ENCODE peak calls at places on chromosome X, in four cellular contexts. K, F, Z and P are unnamed samples.

GRCh38 chrX:93673869-93674271 is at the start of gene FAM133A:
- DNase-seq in K (no peak), F (no peak), Z (peak), P (no peak)

GRCh38 chrX:97790850-97791249 is 907.1 kb downstream of the RPA4 start:
- DNase-seq in K (peak), F (no peak), Z (no peak), P (peak)

GRCh38 chrX:132957211-132958085 is 981 bp downstream of the HS6ST2 start:
- DNase-seq in K (no peak), F (no peak), Z (peak), P (no peak)

GRCh38 chrX:16155586-16155985 is 11.7 kb upstream of the MAGEB17 start:
- DNase-seq in K (no peak), F (no peak), Z (no peak), P (no peak)

GRCh38 chrX:140918398-140919043 is 83.9 kb upstream of the SPANXB1 start:
- DNase-seq in K (peak), F (no peak), Z (peak), P (peak)

GRCh38 chrX:3370656-3371055 is 24.2 kb upstream of the MXRA5 start:
- DNase-seq in K (no peak), F (no peak), Z (no peak), P (no peak)

GRCh38 chrX:95675794-95676193 is 1008.8 kb upstream of the DIAPH2 start:
- DNase-seq in K (no peak), F (no peak), Z (no peak), P (no peak)

GRCh38 chrX:9856596-9856995 is 70.4 kb downstream of the SHROOM2 start:
- DNase-seq in K (no peak), F (no peak), Z (no peak), P (no peak)

GRCh38 chrX:72307646-72308051 is 1.9 kb upstream of the CITED1 start:
- DNase-seq in K (no peak), F (no peak), Z (no peak), P (no peak)

GRCh38 chrX:44025611-44026010 is 52.4 kb upstream of the NDP start:
- DNase-seq in K (no peak), F (no peak), Z (peak), P (no peak)

GRCh38 chrX:43225626-43226328 is 430.3 kb upstream of the MAOA start:
- DNase-seq in K (no peak), F (no peak), Z (no peak), P (no peak)

GRCh38 chrX:49754238-49754857 is 58.6 kb upstream of the PAGE1 start:
- DNase-seq in K (peak), F (no peak), Z (peak), P (peak)

GRCh38 chrX:39162322-39162721 is 361.1 kb downstream of the MID1IP1 start:
- DNase-seq in K (no peak), F (peak), Z (no peak), P (no peak)

GRCh38 chrX:106278951-106279350 is 110.8 kb downstream of the PWWP3B start:
- DNase-seq in K (no peak), F (no peak), Z (no peak), P (no peak)

GRCh38 chrX:18702362-18703195 is 4.9 kb upstream of the PPEF1 start:
- DNase-seq in K (no peak), F (no peak), Z (peak), P (no peak)

GRCh38 chrX:87518504-87518903 is 902 bp downstream of the KLHL4 start:
- DNase-seq in K (no peak), F (no peak), Z (peak), P (no peak)

GRCh38 chrX:148874621-148875020 is 374.2 kb downstream of the AFF2 start:
- DNase-seq in K (no peak), F (no peak), Z (no peak), P (no peak)

GRCh38 chrX:19709812-19710518 is 177.4 kb downstream of the SH3KBP1 start:
- DNase-seq in K (no peak), F (no peak), Z (peak), P (no peak)

GRCh38 chrX:110418220-110418856 is 59.7 kb downstream of the RTL9 start:
- DNase-seq in K (peak), F (no peak), Z (peak), P (peak)

GRCh38 chrX:20267924-20268701 is 1.4 kb upstream of the RPS6KA3 start:
- DNase-seq in K (no peak), F (peak), Z (peak), P (no peak)

GRCh38 chrX:45191820-45192409 is 8.8 kb downstream of the DIPK2B start:
- DNase-seq in K (no peak), F (no peak), Z (no peak), P (no peak)

GRCh38 chrX:15855562-15856256 is 1.1 kb upstream of the AP1S2 start:
- DNase-seq in K (peak), F (no peak), Z (no peak), P (no peak)

GRCh38 chrX:149473966-149474365 is 31.1 kb downstream of the IDS start:
- DNase-seq in K (no peak), F (no peak), Z (no peak), P (no peak)

GRCh38 chrX:73214366-73215094 is at the start of gene NAP1L2:
- DNase-seq in K (peak), F (peak), Z (peak), P (peak)

GRCh38 chrX:136679581-136679980 is 31.6 kb downstream of the CD40LG start:
- DNase-seq in K (no peak), F (no peak), Z (no peak), P (no peak)

GRCh38 chrX:24682739-24683432 is 10.8 kb upstream of the POLA1 start:
- DNase-seq in K (no peak), F (no peak), Z (no peak), P (no peak)

GRCh38 chrX:75155454-75155829 is 641 bp downstream of the ABCB7 start:
- DNase-seq in K (peak), F (no peak), Z (no peak), P (no peak)

GRCh38 chrX:6226053-6226645 is 2.5 kb downstream of the NLGN4X start:
- DNase-seq in K (no peak), F (no peak), Z (no peak), P (no peak)

GRCh38 chrX:10904220-10904619 is 206.9 kb upstream of the HCCS start:
- DNase-seq in K (no peak), F (no peak), Z (peak), P (no peak)

GRCh38 chrX:51395807-51396728 is 63.4 kb downstream of the NUDT10 start:
- DNase-seq in K (no peak), F (no peak), Z (no peak), P (peak)

GRCh38 chrX:19846995-19847790 is 40.2 kb downstream of the SH3KBP1 start:
- DNase-seq in K (peak), F (peak), Z (peak), P (peak)

GRCh38 chrX:104166735-104167436 is 633 bp downstream of the FAM199X start:
- DNase-seq in K (no peak), F (no peak), Z (no peak), P (no peak)

GRCh38 chrX:53133400-53133799 is 39.5 kb downstream of the KANTR start:
- DNase-seq in K (no peak), F (no peak), Z (no peak), P (no peak)

GRCh38 chrX:53239474-53239873 is 14.5 kb upstream of the KDM5C start:
- DNase-seq in K (peak), F (no peak), Z (no peak), P (no peak)

GRCh38 chrX:40394302-40394701 is 186.5 kb upstream of the ATP6AP2 start:
- DNase-seq in K (no peak), F (no peak), Z (no peak), P (no peak)
- H3K4me3 ChIP-seq in K (no peak), F (no peak), Z (no peak), P (no peak)

DNA sequence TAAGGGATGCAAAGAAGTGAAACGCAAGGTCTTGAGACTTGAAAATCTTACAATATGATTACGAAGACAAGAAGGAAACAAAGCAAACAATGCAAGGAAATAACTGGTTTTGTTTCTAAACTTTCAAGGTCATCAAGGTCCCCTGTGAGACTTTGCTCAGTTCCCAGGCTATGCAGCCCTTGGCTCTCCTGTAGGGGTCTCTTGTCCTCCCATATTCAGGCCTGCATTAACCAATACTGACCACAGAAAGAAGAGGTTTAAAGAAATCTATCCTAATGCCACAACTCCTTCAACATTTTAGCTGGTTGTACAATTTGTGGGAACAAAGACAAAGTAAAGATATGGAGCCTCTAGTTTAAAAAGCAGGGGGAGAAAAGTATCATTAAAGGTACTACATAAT is 209.2 kb downstream of the LHFPL1 start:
- DNase-seq in K (no peak), F (no peak), Z (no peak), P (no peak)
- H3K4me3 ChIP-seq in K (no peak), F (no peak), Z (no peak), P (no peak)

DNA sequence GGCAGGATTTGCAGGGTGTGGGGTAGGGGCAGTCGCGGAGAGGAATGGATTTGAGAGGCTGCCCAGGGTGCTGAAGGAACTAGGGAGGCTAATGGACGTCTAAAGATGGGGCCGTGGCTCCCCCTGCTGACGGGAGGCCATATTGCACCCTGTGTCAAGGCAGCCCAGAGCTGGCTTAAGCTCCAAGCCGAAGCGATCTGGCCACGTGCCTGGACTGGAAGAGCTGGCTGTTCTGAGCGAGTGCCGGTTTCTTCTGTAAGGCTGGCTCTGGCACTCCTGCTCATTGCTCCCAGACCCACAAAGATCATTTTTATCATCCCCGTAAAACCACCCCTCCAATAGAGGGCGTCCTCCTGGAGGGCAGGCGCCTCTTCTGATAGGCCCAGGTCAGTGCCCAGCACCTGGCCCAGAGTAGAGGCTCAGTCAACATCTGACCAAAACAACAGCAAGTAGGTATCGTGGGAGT is 5.6 kb downstream of the PNCK start:
- DNase-seq in K (peak), F (peak), Z (peak), P (peak)
- H3K4me3 ChIP-seq in K (no peak), F (no peak), Z (no peak), P (no peak)

GRCh38 chrX:41490446-41490845 is 43.3 kb downstream of the NYX start:
- DNase-seq in K (no peak), F (no peak), Z (no peak), P (no peak)

DNA sequence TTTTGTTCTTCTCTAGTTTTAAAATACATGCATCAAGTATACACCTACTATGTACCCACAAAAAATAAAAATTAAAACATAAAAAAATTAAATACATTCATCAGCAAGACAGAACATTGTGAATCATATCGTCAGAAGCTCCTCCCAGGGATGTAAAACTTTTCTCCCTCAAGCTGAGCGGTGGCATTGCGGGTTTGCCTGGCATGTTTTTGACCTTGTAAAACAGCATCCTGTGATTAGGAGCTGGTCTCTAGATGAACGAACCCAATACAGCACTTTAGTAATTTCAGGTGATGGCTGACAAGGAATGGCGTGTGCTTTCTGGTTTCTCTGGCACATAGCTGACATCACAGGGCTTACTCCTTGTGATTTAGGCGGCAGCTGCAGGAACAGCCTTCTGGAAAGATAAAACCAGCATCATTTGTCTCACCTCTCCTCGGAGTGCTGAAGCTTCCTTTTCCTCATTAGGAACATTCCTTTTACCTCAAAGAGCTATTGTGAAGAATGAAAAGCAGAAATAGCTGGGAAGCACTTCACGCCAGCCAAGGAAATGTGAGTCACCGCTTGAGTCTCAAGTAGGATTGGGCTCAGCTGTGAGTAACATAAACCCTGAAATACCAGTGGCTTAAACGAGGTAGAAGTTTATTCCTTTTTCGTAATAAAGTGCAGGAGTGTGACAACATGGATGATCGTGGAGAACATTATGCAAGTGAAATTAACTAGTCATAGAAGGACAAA is 44.3 kb downstream of the NYX start:
- DNase-seq in K (peak), F (no peak), Z (peak), P (no peak)
- H3K4me3 ChIP-seq in K (no peak), F (no peak), Z (peak), P (no peak)

DNA sequence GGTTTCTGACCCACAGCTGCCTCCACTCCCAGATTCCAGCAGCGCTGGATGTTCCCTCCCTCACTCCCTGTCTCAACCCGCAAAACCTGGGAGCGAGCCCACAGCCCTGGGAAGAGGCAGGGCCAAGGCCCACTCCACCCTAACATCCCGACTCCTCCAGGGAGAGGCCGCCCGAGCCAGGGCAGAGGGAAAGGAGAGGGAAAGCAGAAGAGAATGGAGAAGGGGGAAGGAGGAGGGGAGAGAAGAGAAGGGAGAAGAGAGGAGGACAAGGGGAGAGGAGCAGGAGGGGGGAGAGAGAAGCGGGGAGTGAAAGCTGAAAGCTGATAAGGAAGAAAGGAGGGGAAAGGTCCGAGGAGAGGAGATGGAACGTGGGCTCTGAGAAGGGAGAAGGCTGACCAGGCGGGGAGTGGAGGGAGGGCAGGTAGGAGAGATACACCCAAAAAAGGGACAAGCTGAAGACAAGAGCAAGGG is 120.2 kb upstream of the PJA1 start:
- DNase-seq in K (no peak), F (peak), Z (peak), P (no peak)
- H3K4me3 ChIP-seq in K (no peak), F (no peak), Z (peak), P (no peak)

DNA sequence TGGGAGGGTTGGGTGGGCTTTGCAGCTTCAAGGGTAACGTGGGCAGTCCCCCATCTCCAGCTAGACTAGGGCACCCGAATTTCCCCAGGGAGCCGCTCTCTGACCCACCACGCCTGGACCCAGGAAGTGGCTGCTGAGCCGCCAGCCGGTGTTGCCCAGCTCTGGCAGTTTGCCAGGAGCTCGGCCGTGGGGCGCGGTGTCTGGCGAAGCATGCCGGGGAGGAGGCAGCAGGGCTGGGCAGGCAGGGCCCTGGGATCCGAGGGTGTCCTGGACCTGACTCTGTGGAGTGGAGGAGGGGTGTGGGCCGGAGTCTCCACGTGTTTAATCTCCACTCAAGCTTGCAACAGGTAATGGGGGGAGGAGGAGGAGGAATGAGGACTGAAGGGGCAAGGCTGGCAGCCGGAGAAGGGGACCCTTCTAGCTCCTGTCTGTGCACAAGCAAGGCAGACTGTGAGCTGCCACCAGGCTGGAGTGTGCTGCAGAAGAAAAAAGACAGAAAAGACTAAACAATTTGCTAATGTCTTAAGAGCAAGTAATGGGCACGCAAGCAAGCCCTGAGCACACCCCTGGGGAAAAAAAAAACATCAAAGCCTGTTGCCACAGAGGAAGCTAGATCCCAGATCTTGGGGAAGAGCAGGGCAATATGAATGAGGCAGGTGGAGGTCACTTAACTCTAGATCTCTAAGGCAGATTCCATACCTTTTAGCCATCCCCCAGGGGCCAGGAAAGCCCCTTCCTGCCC is 2.4 kb downstream of the LONRF3 start:
- DNase-seq in K (peak), F (peak), Z (no peak), P (no peak)
- H3K4me3 ChIP-seq in K (peak), F (no peak), Z (peak), P (no peak)